ENCODE peak calls at places on chromosomes 11 and 22, in nine cellular contexts. W is WTC11; V is ACHN; Q is OCI-LY7; R is tibial nerve; J is NCI-H1092 treated with DMSO at 0.1 percent for 48 hours; M is Right ventricle myocardium inferior; C is fibroblast of the conjunctiva; I is activated naive CD4-positive, alpha-beta T cell. D is an unnamed sample.

GRCh38 chr11:102407901-102408300 is 44.7 kb downstream of the TMEM123 start:
- DNase-seq in W (no peak), V (no peak), Q (no peak), R (no peak), J (no peak), M (no peak), C (no peak), I (no peak), D (no peak)

GRCh38 chr11:45921561-45922424 is 663 bp upstream of the LARGE2 start:
- DNase-seq in W (peak), V (no peak), Q (peak), R (no peak), J (peak), M (peak), C (no peak), I (no peak), D (no peak)

GRCh38 chr11:13313005-13313819 is 35.6 kb downstream of the BMAL1 start:
- DNase-seq in W (no peak), V (no peak), Q (no peak), R (no peak), J (no peak), M (no peak), C (no peak), I (no peak), D (no peak)

GRCh38 chr11:96044747-96045146 is 120.8 kb upstream of the MTMR2 start:
- DNase-seq in W (no peak), V (no peak), Q (no peak), R (no peak), J (no peak), M (no peak), C (no peak), I (no peak), D (no peak)

GRCh38 chr11:72236083-72236697 is 7.8 kb downstream of the PHOX2A start:
- DNase-seq in W (no peak), V (no peak), Q (no peak), R (no peak), J (no peak), M (no peak), C (no peak), I (no peak), D (no peak)

GRCh38 chr11:117419136-117419914 is 91.7 kb downstream of the CEP164 start:
- DNase-seq in W (no peak), V (no peak), Q (no peak), R (no peak), J (no peak), M (no peak), C (no peak), I (no peak), D (no peak)

GRCh38 chr11:65078151-65078550 is 5.7 kb downstream of the CDCA5 start:
- DNase-seq in W (peak), V (peak), Q (peak), R (no peak), J (peak), M (no peak), C (no peak), I (no peak), D (no peak)

GRCh38 chr11:2771758-2772466 is 72.1 kb upstream of the KCNQ1OT1 start:
- DNase-seq in W (peak), V (no peak), Q (no peak), R (no peak), J (peak), M (peak), C (no peak), I (no peak), D (no peak)

GRCh38 chr11:64870176-64870892 is 8.1 kb downstream of the EHD1 start:
- DNase-seq in W (no peak), V (no peak), Q (no peak), R (no peak), J (no peak), M (peak), C (no peak), I (no peak), D (no peak)

GRCh38 chr11:10623797-10624761 is 55.6 kb upstream of the LYVE1 start:
- DNase-seq in W (peak), V (peak), Q (peak), R (peak), J (peak), M (no peak), C (no peak), I (no peak), D (no peak)

GRCh38 chr11:35615911-35616900 is 2.1 kb upstream of the FJX1 start:
- DNase-seq in W (no peak), V (peak), Q (peak), R (peak), J (peak), M (no peak), C (peak), I (no peak), D (no peak)

GRCh38 chr11:112440518-112440917 is 179.9 kb upstream of the PLET1 start:
- DNase-seq in W (peak), V (peak), Q (no peak), R (no peak), J (no peak), M (no peak), C (no peak), I (no peak), D (no peak)

GRCh38 chr22:29037340-29037932 is 24.2 kb downstream of the C22orf31 start:
- DNase-seq in W (no peak), V (no peak), Q (no peak), R (no peak), J (peak), M (no peak), C (no peak), I (no peak), D (no peak)

GRCh38 chr22:19786264-19786585 is 25.6 kb downstream of the TBX1 start:
- DNase-seq in W (no peak), V (no peak), Q (no peak), R (no peak), J (no peak), M (no peak), C (no peak), I (no peak), D (no peak)

GRCh38 chr11:78313181-78313788 is 104.3 kb downstream of the GAB2 start:
- DNase-seq in W (no peak), V (no peak), Q (no peak), R (peak), J (peak), M (no peak), C (peak), I (no peak), D (no peak)

GRCh38 chr11:18706330-18707243 is 8.0 kb downstream of the TMEM86A start:
- DNase-seq in W (peak), V (no peak), Q (peak), R (peak), J (peak), M (peak), C (peak), I (no peak), D (no peak)

GRCh38 chr11:95296165-95296564 is 65.2 kb upstream of the SESN3 start:
- DNase-seq in W (no peak), V (no peak), Q (no peak), R (no peak), J (peak), M (no peak), C (no peak), I (no peak), D (no peak)

GRCh38 chr11:103608566-103608965 is 427.9 kb upstream of the DDI1 start:
- DNase-seq in W (no peak), V (no peak), Q (no peak), R (no peak), J (no peak), M (no peak), C (no peak), I (no peak), D (no peak)

GRCh38 chr11:76151561-76152085 is 54.7 kb downstream of the WNT11 start:
- DNase-seq in W (no peak), V (no peak), Q (no peak), R (no peak), J (no peak), M (no peak), C (no peak), I (no peak), D (no peak)

GRCh38 chr22:44381761-44382454 is 69.2 kb upstream of the SHISAL1 start:
- DNase-seq in W (no peak), V (no peak), Q (no peak), R (no peak), J (no peak), M (no peak), C (no peak), I (no peak), D (no peak)

D was measured in esophagus squamous epithelium.